ENCODE peak calls at places on chromosomes 11 and 22, in eight cellular contexts. One of them, this sample, is unnamed.

GRCh38 chr11:102476069-102476468 is 23.5 kb upstream of the TMEM123 start:
- DNase-seq in CD8-positive, alpha-beta T cell: no peak
- DNase-seq in stomach: no peak
- DNase-seq in kidney epithelial cell: no peak
- DNase-seq in GM12865: no peak
- DNase-seq in transverse colon: no peak
- DNase-seq in psoas muscle: no peak
- DNase-seq in neural progenitor cell: no peak
- DNase-seq in this sample: no peak

GRCh38 chr22:37105154-37105553 is 4.4 kb downstream of the TMPRSS6 start:
- DNase-seq in CD8-positive, alpha-beta T cell: no peak
- DNase-seq in stomach: no peak
- DNase-seq in kidney epithelial cell: no peak
- DNase-seq in GM12865: no peak
- DNase-seq in transverse colon: no peak
- DNase-seq in psoas muscle: no peak
- DNase-seq in neural progenitor cell: no peak
- DNase-seq in this sample: no peak

GRCh38 chr22:42933783-42934144 is 76.7 kb upstream of the ARFGAP3 start:
- DNase-seq in CD8-positive, alpha-beta T cell: no peak
- DNase-seq in stomach: no peak
- DNase-seq in kidney epithelial cell: peak
- DNase-seq in GM12865: peak
- DNase-seq in transverse colon: no peak
- DNase-seq in psoas muscle: no peak
- DNase-seq in neural progenitor cell: no peak
- DNase-seq in this sample: no peak

GRCh38 chr11:73752903-73753302 is 8.0 kb downstream of the RAB6A start:
- DNase-seq in CD8-positive, alpha-beta T cell: no peak
- DNase-seq in stomach: no peak
- DNase-seq in kidney epithelial cell: no peak
- DNase-seq in GM12865: no peak
- DNase-seq in transverse colon: no peak
- DNase-seq in psoas muscle: no peak
- DNase-seq in neural progenitor cell: peak
- DNase-seq in this sample: no peak

GRCh38 chr11:46352063-46352841 is 5.0 kb downstream of the DGKZ start:
- DNase-seq in CD8-positive, alpha-beta T cell: peak
- DNase-seq in stomach: peak
- DNase-seq in kidney epithelial cell: no peak
- DNase-seq in GM12865: peak
- DNase-seq in transverse colon: peak
- DNase-seq in psoas muscle: peak
- DNase-seq in neural progenitor cell: peak
- DNase-seq in this sample: no peak

GRCh38 chr11:12058425-12059115 is 50.1 kb upstream of the DKK3 start:
- DNase-seq in CD8-positive, alpha-beta T cell: no peak
- DNase-seq in stomach: no peak
- DNase-seq in kidney epithelial cell: no peak
- DNase-seq in GM12865: no peak
- DNase-seq in transverse colon: no peak
- DNase-seq in psoas muscle: no peak
- DNase-seq in neural progenitor cell: no peak
- DNase-seq in this sample: no peak

GRCh38 chr11:69508974-69509373 is 27.5 kb downstream of the LINC01488 start:
- DNase-seq in CD8-positive, alpha-beta T cell: no peak
- DNase-seq in stomach: no peak
- DNase-seq in kidney epithelial cell: no peak
- DNase-seq in GM12865: no peak
- DNase-seq in transverse colon: no peak
- DNase-seq in psoas muscle: no peak
- DNase-seq in neural progenitor cell: no peak
- DNase-seq in this sample: no peak

GRCh38 chr11:102456381-102456780 is 3.8 kb upstream of the TMEM123 start:
- DNase-seq in CD8-positive, alpha-beta T cell: no peak
- DNase-seq in stomach: no peak
- DNase-seq in kidney epithelial cell: no peak
- DNase-seq in GM12865: no peak
- DNase-seq in transverse colon: no peak
- DNase-seq in psoas muscle: no peak
- DNase-seq in neural progenitor cell: no peak
- DNase-seq in this sample: no peak

GRCh38 chr11:42315846-42316245 is 856.4 kb upstream of the LRRC4C start:
- DNase-seq in CD8-positive, alpha-beta T cell: no peak
- DNase-seq in stomach: no peak
- DNase-seq in kidney epithelial cell: no peak
- DNase-seq in GM12865: no peak
- DNase-seq in transverse colon: no peak
- DNase-seq in psoas muscle: no peak
- DNase-seq in neural progenitor cell: no peak
- DNase-seq in this sample: no peak

GRCh38 chr11:13040969-13041561 is 31.9 kb downstream of the RASSF10 start:
- DNase-seq in CD8-positive, alpha-beta T cell: no peak
- DNase-seq in stomach: no peak
- DNase-seq in kidney epithelial cell: no peak
- DNase-seq in GM12865: no peak
- DNase-seq in transverse colon: no peak
- DNase-seq in psoas muscle: no peak
- DNase-seq in neural progenitor cell: no peak
- DNase-seq in this sample: no peak

GRCh38 chr22:38941488-38941987 is 15.9 kb upstream of the APOBEC3A start:
- DNase-seq in CD8-positive, alpha-beta T cell: no peak
- DNase-seq in stomach: peak
- DNase-seq in kidney epithelial cell: no peak
- DNase-seq in GM12865: peak
- DNase-seq in transverse colon: no peak
- DNase-seq in psoas muscle: no peak
- DNase-seq in neural progenitor cell: peak
- DNase-seq in this sample: peak

GRCh38 chr11:82986491-82986890 is 85.0 kb downstream of the DDIAS start:
- DNase-seq in CD8-positive, alpha-beta T cell: no peak
- DNase-seq in stomach: no peak
- DNase-seq in kidney epithelial cell: no peak
- DNase-seq in GM12865: no peak
- DNase-seq in transverse colon: no peak
- DNase-seq in psoas muscle: no peak
- DNase-seq in neural progenitor cell: no peak
- DNase-seq in this sample: no peak

GRCh38 chr11:76768091-76769047 is 14.8 kb upstream of the TSKU start:
- DNase-seq in CD8-positive, alpha-beta T cell: no peak
- DNase-seq in stomach: peak
- DNase-seq in kidney epithelial cell: no peak
- DNase-seq in GM12865: peak
- DNase-seq in transverse colon: peak
- DNase-seq in psoas muscle: peak
- DNase-seq in neural progenitor cell: no peak
- DNase-seq in this sample: no peak

GRCh38 chr11:68678031-68678441 is 6.3 kb upstream of the GAL start:
- DNase-seq in CD8-positive, alpha-beta T cell: no peak
- DNase-seq in stomach: no peak
- DNase-seq in kidney epithelial cell: no peak
- DNase-seq in GM12865: no peak
- DNase-seq in transverse colon: peak
- DNase-seq in psoas muscle: no peak
- DNase-seq in neural progenitor cell: no peak
- DNase-seq in this sample: no peak

GRCh38 chr11:114280696-114281095 is 15.5 kb upstream of the NNMT start:
- DNase-seq in CD8-positive, alpha-beta T cell: no peak
- DNase-seq in stomach: peak
- DNase-seq in kidney epithelial cell: peak
- DNase-seq in GM12865: peak
- DNase-seq in transverse colon: no peak
- DNase-seq in psoas muscle: peak
- DNase-seq in neural progenitor cell: peak
- DNase-seq in this sample: peak

GRCh38 chr11:94563176-94563847 is 3.9 kb upstream of the PIWIL4 start:
- DNase-seq in CD8-positive, alpha-beta T cell: no peak
- DNase-seq in stomach: no peak
- DNase-seq in kidney epithelial cell: no peak
- DNase-seq in GM12865: no peak
- DNase-seq in transverse colon: no peak
- DNase-seq in psoas muscle: no peak
- DNase-seq in neural progenitor cell: no peak
- DNase-seq in this sample: no peak

GRCh38 chr11:6328321-6328720 is 8.0 kb upstream of the CAVIN3 start:
- DNase-seq in CD8-positive, alpha-beta T cell: no peak
- DNase-seq in stomach: no peak
- DNase-seq in kidney epithelial cell: no peak
- DNase-seq in GM12865: no peak
- DNase-seq in transverse colon: no peak
- DNase-seq in psoas muscle: no peak
- DNase-seq in neural progenitor cell: no peak
- DNase-seq in this sample: no peak

GRCh38 chr22:45871721-45872120 is 105.2 kb downstream of the WNT7B start:
- DNase-seq in CD8-positive, alpha-beta T cell: no peak
- DNase-seq in stomach: no peak
- DNase-seq in kidney epithelial cell: no peak
- DNase-seq in GM12865: no peak
- DNase-seq in transverse colon: no peak
- DNase-seq in psoas muscle: no peak
- DNase-seq in neural progenitor cell: no peak
- DNase-seq in this sample: no peak

GRCh38 chr11:124108158-124108557 is 7.1 kb upstream of the VWA5A start:
- DNase-seq in CD8-positive, alpha-beta T cell: no peak
- DNase-seq in stomach: no peak
- DNase-seq in kidney epithelial cell: no peak
- DNase-seq in GM12865: peak
- DNase-seq in transverse colon: peak
- DNase-seq in psoas muscle: no peak
- DNase-seq in neural progenitor cell: peak
- DNase-seq in this sample: peak

GRCh38 chr11:126459691-126460404 is 104.4 kb downstream of the ST3GAL4 start:
- DNase-seq in CD8-positive, alpha-beta T cell: no peak
- DNase-seq in stomach: no peak
- DNase-seq in kidney epithelial cell: no peak
- DNase-seq in GM12865: no peak
- DNase-seq in transverse colon: no peak
- DNase-seq in psoas muscle: no peak
- DNase-seq in neural progenitor cell: no peak
- DNase-seq in this sample: no peak

GRCh38 chr11:82046778-82047177 is 686.9 kb downstream of the FAM181B start:
- DNase-seq in CD8-positive, alpha-beta T cell: no peak
- DNase-seq in stomach: no peak
- DNase-seq in kidney epithelial cell: peak
- DNase-seq in GM12865: no peak
- DNase-seq in transverse colon: no peak
- DNase-seq in psoas muscle: no peak
- DNase-seq in neural progenitor cell: no peak
- DNase-seq in this sample: no peak

GRCh38 chr22:40668611-40669390 is 10.5 kb upstream of the MCHR1 start:
- DNase-seq in CD8-positive, alpha-beta T cell: no peak
- DNase-seq in stomach: no peak
- DNase-seq in kidney epithelial cell: peak
- DNase-seq in GM12865: peak
- DNase-seq in transverse colon: no peak
- DNase-seq in psoas muscle: no peak
- DNase-seq in neural progenitor cell: peak
- DNase-seq in this sample: no peak

GRCh38 chr11:6602096-6602940 is 1.1 kb downstream of the RRP8 start:
- DNase-seq in CD8-positive, alpha-beta T cell: no peak
- DNase-seq in stomach: no peak
- DNase-seq in kidney epithelial cell: no peak
- DNase-seq in GM12865: no peak
- DNase-seq in transverse colon: no peak
- DNase-seq in psoas muscle: no peak
- DNase-seq in neural progenitor cell: peak
- DNase-seq in this sample: no peak

GRCh38 chr11:116981216-116981887 is 116.9 kb downstream of the SIK3 start:
- DNase-seq in CD8-positive, alpha-beta T cell: no peak
- DNase-seq in stomach: no peak
- DNase-seq in kidney epithelial cell: no peak
- DNase-seq in GM12865: no peak
- DNase-seq in transverse colon: no peak
- DNase-seq in psoas muscle: no peak
- DNase-seq in neural progenitor cell: no peak
- DNase-seq in this sample: no peak

GRCh38 chr22:24428751-24429410 is 1.5 kb downstream of the ADORA2A start:
- DNase-seq in CD8-positive, alpha-beta T cell: no peak
- DNase-seq in stomach: no peak
- DNase-seq in kidney epithelial cell: no peak
- DNase-seq in GM12865: no peak
- DNase-seq in transverse colon: no peak
- DNase-seq in psoas muscle: peak
- DNase-seq in neural progenitor cell: no peak
- DNase-seq in this sample: no peak

GRCh38 chr11:119999220-119999619 is 138.7 kb downstream of the TRIM29 start:
- DNase-seq in CD8-positive, alpha-beta T cell: no peak
- DNase-seq in stomach: no peak
- DNase-seq in kidney epithelial cell: no peak
- DNase-seq in GM12865: peak
- DNase-seq in transverse colon: no peak
- DNase-seq in psoas muscle: no peak
- DNase-seq in neural progenitor cell: peak
- DNase-seq in this sample: no peak
- TF ChIP-seq CTCF in CD8-positive, alpha-beta T cell: no peak
- TF ChIP-seq CTCF in stomach: no peak
- TF ChIP-seq CTCF in kidney epithelial cell: no peak
- TF ChIP-seq CTCF in GM12865: peak
- TF ChIP-seq CTCF in transverse colon: no peak
- TF ChIP-seq CTCF in psoas muscle: no peak
- TF ChIP-seq CTCF in neural progenitor cell: peak
- TF ChIP-seq CTCF in this sample: peak

GRCh38 chr11:92406472-92406871 is 181.9 kb downstream of the FAT3 start:
- DNase-seq in CD8-positive, alpha-beta T cell: no peak
- DNase-seq in stomach: no peak
- DNase-seq in kidney epithelial cell: no peak
- DNase-seq in GM12865: no peak
- DNase-seq in transverse colon: no peak
- DNase-seq in psoas muscle: no peak
- DNase-seq in neural progenitor cell: no peak
- DNase-seq in this sample: no peak
- H3K4me3 ChIP-seq in CD8-positive, alpha-beta T cell: no peak
- H3K4me3 ChIP-seq in stomach: no peak
- H3K4me3 ChIP-seq in kidney epithelial cell: no peak
- H3K4me3 ChIP-seq in GM12865: no peak
- H3K4me3 ChIP-seq in transverse colon: no peak
- H3K4me3 ChIP-seq in psoas muscle: no peak
- H3K4me3 ChIP-seq in neural progenitor cell: no peak
- H3K4me3 ChIP-seq in this sample: no peak

GRCh38 chr11:31160504-31161422 is 208.8 kb downstream of the DCDC1 start:
- DNase-seq in CD8-positive, alpha-beta T cell: no peak
- DNase-seq in stomach: no peak
- DNase-seq in kidney epithelial cell: no peak
- DNase-seq in GM12865: peak
- DNase-seq in transverse colon: no peak
- DNase-seq in psoas muscle: no peak
- DNase-seq in neural progenitor cell: peak
- DNase-seq in this sample: no peak
- TF ChIP-seq CTCF in CD8-positive, alpha-beta T cell: no peak
- TF ChIP-seq CTCF in stomach: peak
- TF ChIP-seq CTCF in kidney epithelial cell: peak
- TF ChIP-seq CTCF in GM12865: peak
- TF ChIP-seq CTCF in transverse colon: no peak
- TF ChIP-seq CTCF in psoas muscle: peak
- TF ChIP-seq CTCF in neural progenitor cell: peak
- TF ChIP-seq CTCF in this sample: peak

DNA sequence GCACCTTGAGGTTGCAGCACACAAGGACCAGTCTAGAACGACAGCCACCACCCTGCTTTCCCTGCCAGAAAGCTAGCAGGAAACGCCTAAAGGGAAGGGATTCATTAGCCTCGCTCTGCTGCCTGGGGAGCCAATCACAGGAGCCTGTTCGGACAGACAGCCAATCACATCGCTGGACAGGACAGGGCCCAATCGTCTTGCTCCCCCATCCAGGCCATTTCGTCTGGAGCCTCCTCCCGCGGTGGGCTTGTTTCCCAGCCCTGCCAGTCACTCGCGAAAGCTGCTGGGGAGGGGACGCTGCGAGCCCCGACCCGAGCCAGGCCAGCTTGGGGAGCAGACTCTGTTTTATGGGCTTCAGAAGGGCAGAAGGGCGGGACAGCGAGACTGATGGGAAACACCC is 79.8 kb upstream of the NCAM1 start:
- DNase-seq in CD8-positive, alpha-beta T cell: no peak
- DNase-seq in stomach: peak
- DNase-seq in kidney epithelial cell: peak
- DNase-seq in GM12865: no peak
- DNase-seq in transverse colon: peak
- DNase-seq in psoas muscle: peak
- DNase-seq in neural progenitor cell: peak
- DNase-seq in this sample: no peak
- H3K4me3 ChIP-seq in CD8-positive, alpha-beta T cell: no peak
- H3K4me3 ChIP-seq in stomach: peak
- H3K4me3 ChIP-seq in kidney epithelial cell: peak
- H3K4me3 ChIP-seq in GM12865: no peak
- H3K4me3 ChIP-seq in transverse colon: peak
- H3K4me3 ChIP-seq in psoas muscle: peak
- H3K4me3 ChIP-seq in neural progenitor cell: peak
- H3K4me3 ChIP-seq in this sample: no peak